ENCODE peak calls at places on chromosome 2, in five cellular contexts. One of them, this sample, is unnamed.

GRCh38 chr2:86446060-86446459 is 4.9 kb downstream of the KDM3A start:
- DNase-seq in iPS-NIHi11: no peak
- DNase-seq in iris pigment epithelial cell: peak
- DNase-seq in neural progenitor cell: no peak
- DNase-seq in HEK293T: no peak
- DNase-seq in this sample: no peak

GRCh38 chr2:155393406-155393805 is 694.9 kb downstream of the KCNJ3 start:
- DNase-seq in iPS-NIHi11: no peak
- DNase-seq in neural progenitor cell: no peak
- DNase-seq in iris pigment epithelial cell: no peak
- DNase-seq in HEK293T: no peak
- DNase-seq in this sample: no peak

GRCh38 chr2:120448961-120449421 is 103.1 kb downstream of the INHBB start:
- DNase-seq in neural progenitor cell: no peak
- DNase-seq in iPS-NIHi11: no peak
- DNase-seq in HEK293T: no peak
- DNase-seq in iris pigment epithelial cell: no peak
- DNase-seq in this sample: no peak

GRCh38 chr2:201860541-201861154 is 54.3 kb downstream of the CDK15 start:
- DNase-seq in iris pigment epithelial cell: peak
- DNase-seq in iPS-NIHi11: peak
- DNase-seq in HEK293T: peak
- DNase-seq in neural progenitor cell: peak
- DNase-seq in this sample: peak

GRCh38 chr2:164913011-164913410 is 42.3 kb downstream of the SLC38A11 start:
- DNase-seq in HEK293T: no peak
- DNase-seq in iris pigment epithelial cell: no peak
- DNase-seq in iPS-NIHi11: no peak
- DNase-seq in neural progenitor cell: peak
- DNase-seq in this sample: no peak

GRCh38 chr2:15614545-15615309 is 23.1 kb downstream of the DDX1 start:
- DNase-seq in HEK293T: no peak
- DNase-seq in neural progenitor cell: no peak
- DNase-seq in iPS-NIHi11: no peak
- DNase-seq in iris pigment epithelial cell: peak
- DNase-seq in this sample: no peak

GRCh38 chr2:54574107-54574859 is 118.2 kb downstream of the SPTBN1 start:
- DNase-seq in neural progenitor cell: no peak
- DNase-seq in HEK293T: no peak
- DNase-seq in iris pigment epithelial cell: peak
- DNase-seq in iPS-NIHi11: no peak
- DNase-seq in this sample: no peak

GRCh38 chr2:112155331-112156151 is 17.4 kb downstream of the FBLN7 start:
- DNase-seq in iPS-NIHi11: no peak
- DNase-seq in neural progenitor cell: no peak
- DNase-seq in HEK293T: no peak
- DNase-seq in iris pigment epithelial cell: no peak
- DNase-seq in this sample: no peak

GRCh38 chr2:239805414-239805813 is 219.7 kb downstream of the NDUFA10 start:
- DNase-seq in iris pigment epithelial cell: no peak
- DNase-seq in HEK293T: no peak
- DNase-seq in iPS-NIHi11: no peak
- DNase-seq in neural progenitor cell: no peak
- DNase-seq in this sample: no peak

GRCh38 chr2:9631976-9632700 is 1.3 kb upstream of the YWHAQ start:
- DNase-seq in HEK293T: no peak
- DNase-seq in iris pigment epithelial cell: no peak
- DNase-seq in iPS-NIHi11: peak
- DNase-seq in neural progenitor cell: peak
- DNase-seq in this sample: peak

GRCh38 chr2:217208867-217209266 is 349.0 kb upstream of the TNP1 start:
- DNase-seq in neural progenitor cell: no peak
- DNase-seq in iPS-NIHi11: no peak
- DNase-seq in iris pigment epithelial cell: no peak
- DNase-seq in HEK293T: no peak
- DNase-seq in this sample: no peak

GRCh38 chr2:225041871-225042799 is at the start of gene DOCK10:
- DNase-seq in iPS-NIHi11: peak
- DNase-seq in iris pigment epithelial cell: peak
- DNase-seq in neural progenitor cell: peak
- DNase-seq in HEK293T: peak
- DNase-seq in this sample: peak

GRCh38 chr2:42217307-42217706 is 48.2 kb downstream of the EML4 start:
- DNase-seq in HEK293T: no peak
- DNase-seq in iPS-NIHi11: no peak
- DNase-seq in iris pigment epithelial cell: no peak
- DNase-seq in neural progenitor cell: no peak
- DNase-seq in this sample: no peak

GRCh38 chr2:83342860-83343329 is 1116.2 kb downstream of the SUCLG1 start:
- DNase-seq in HEK293T: no peak
- DNase-seq in iris pigment epithelial cell: no peak
- DNase-seq in iPS-NIHi11: no peak
- DNase-seq in neural progenitor cell: no peak
- DNase-seq in this sample: no peak

This sample was measured in H9.